ENCODE peak calls at places on chromosomes 1 and 21, in seven cellular contexts. S is fibroblast of mammary gland, O is colonic mucosa, Y is heart left ventricle, A is Panc1, H is heart right ventricle, B is cardiac muscle cell. R is an unnamed sample.

GRCh38 chr21:42209801-42210479 is 9.0 kb upstream of the ABCG1 start:
- DNase-seq in S (no peak), O (no peak), Y (no peak), A (no peak), H (no peak), B (peak; percentile 21), R (no peak)

GRCh38 chr1:113041569-113042335 is 31.2 kb upstream of the LRIG2 start:
- DNase-seq in S (no peak), O (no peak), Y (no peak), A (no peak), H (no peak), B (no peak), R (no peak)

GRCh38 chr1:174800221-174800791 is 199.4 kb upstream of the CACYBP start:
- DNase-seq in S (no peak), O (peak; percentile 17), Y (no peak), A (no peak), H (no peak), B (peak; percentile 6), R (peak; percentile 5)

GRCh38 chr21:27315373-27315772 is 348.5 kb upstream of the ADAMTS5 start:
- DNase-seq in S (no peak), O (no peak), Y (no peak), A (no peak), H (no peak), B (peak; percentile 10), R (no peak)

GRCh38 chr1:26357121-26357602 is 3.2 kb upstream of the CRYBG2 start:
- DNase-seq in S (no peak), O (peak; percentile 86), Y (no peak), A (no peak), H (no peak), B (no peak), R (no peak)

GRCh38 chr1:6002714-6003501 is 10.7 kb upstream of the NPHP4 start:
- DNase-seq in S (no peak), O (no peak), Y (peak; percentile 92), A (no peak), H (peak; percentile 68), B (no peak), R (no peak)

GRCh38 chr1:155871390-155871789 is 12.0 kb downstream of the SYT11 start:
- DNase-seq in S (no peak), O (no peak), Y (peak; percentile 66), A (no peak), H (peak; percentile 53), B (peak; percentile 44), R (peak; percentile 14)

GRCh38 chr1:38285807-38286530 is 239.4 kb upstream of the POU3F1 start:
- DNase-seq in S (no peak), O (no peak), Y (no peak), A (no peak), H (no peak), B (no peak), R (no peak)

GRCh38 chr1:201649776-201650607 is 111.1 kb downstream of the NAV1 start:
- DNase-seq in S (peak; percentile 68), O (peak; percentile 97), Y (peak; percentile 82), A (no peak), H (peak; percentile 89), B (peak; percentile 85), R (peak; percentile 79)

GRCh38 chr1:164783778-164784555 is 225.0 kb downstream of the PBX1 start:
- DNase-seq in S (no peak), O (no peak), Y (peak; percentile 71), A (no peak), H (peak; percentile 61), B (no peak), R (no peak)

GRCh38 chr1:77889240-77889637 is 815 bp downstream of the NEXN start:
- DNase-seq in S (peak; percentile 76), O (no peak), Y (no peak), A (no peak), H (no peak), B (peak; percentile 75), R (peak; percentile 60)

GRCh38 chr1:40699787-40700186 is 8.3 kb downstream of the NFYC start:
- DNase-seq in S (no peak), O (no peak), Y (no peak), A (no peak), H (no peak), B (no peak), R (no peak)

GRCh38 chr1:25821630-25822091 is 1.9 kb downstream of the MTFR1L start:
- DNase-seq in S (peak; percentile 84), O (no peak), Y (no peak), A (no peak), H (no peak), B (peak; percentile 32), R (peak; percentile 47)

GRCh38 chr1:53931523-53931922 is 14.0 kb downstream of the IFT25 start:
- DNase-seq in S (no peak), O (no peak), Y (no peak), A (no peak), H (no peak), B (no peak), R (no peak)

GRCh38 chr1:78323311-78323710 is 167.5 kb upstream of the PTGFR start:
- DNase-seq in S (no peak), O (no peak), Y (no peak), A (no peak), H (no peak), B (no peak), R (no peak)

GRCh38 chr1:92599184-92599583 is 112.5 kb upstream of the GFI1 start:
- DNase-seq in S (peak; percentile 64), O (no peak), Y (no peak), A (no peak), H (no peak), B (peak; percentile 64), R (peak; percentile 48)

GRCh38 chr1:54199765-54200518 is at the start of the genes CYB5RL and MRPL37:
- DNase-seq in S (peak; percentile 96), O (peak; percentile 98), Y (peak; percentile 94), A (peak; percentile 94), H (peak; percentile 85), B (peak; percentile 97), R (peak; percentile 96)

GRCh38 chr1:227167276-227167829 is 150.9 kb downstream of the CDC42BPA start:
- DNase-seq in S (no peak), O (no peak), Y (no peak), A (no peak), H (no peak), B (no peak), R (no peak)

GRCh38 chr1:184425449-184426277 is 38.8 kb downstream of the C1orf21 start:
- DNase-seq in S (peak; percentile 8), O (peak; percentile 88), Y (no peak), A (no peak), H (no peak), B (no peak), R (no peak)

GRCh38 chr1:50348449-50349241 is 74.6 kb downstream of the DMRTA2 start:
- DNase-seq in S (peak; percentile 86), O (peak; percentile 64), Y (peak; percentile 36), A (peak; percentile 50), H (no peak), B (peak; percentile 85), R (peak; percentile 73)

GRCh38 chr1:246689409-246689997 is 34.7 kb upstream of the SCCPDH start:
- DNase-seq in S (peak; percentile 75), O (peak; percentile 91), Y (peak; percentile 57), A (peak; percentile 62), H (peak; percentile 54), B (peak; percentile 74), R (peak; percentile 72)

DNA sequence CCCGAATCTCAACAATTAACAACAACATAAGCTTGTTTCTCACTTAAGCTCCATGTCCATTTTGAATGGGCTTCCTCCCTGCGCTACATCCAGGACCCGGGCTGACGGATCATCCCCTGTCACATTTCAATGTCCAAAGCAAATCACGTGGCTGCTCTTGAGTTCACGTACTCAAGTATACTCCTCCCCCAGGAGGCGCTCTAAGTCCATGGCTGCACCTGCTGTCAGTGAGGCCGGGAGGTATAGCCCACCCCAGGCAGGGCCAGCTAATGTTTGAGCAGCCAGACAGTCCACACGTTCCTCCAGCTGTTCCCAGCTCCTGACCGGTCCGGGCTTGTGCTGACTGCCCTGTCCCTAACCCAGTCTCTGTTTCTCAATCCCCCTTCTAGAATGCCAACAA is 220.8 kb downstream of the SLC35F3 start:
- DNase-seq in S (no peak), O (peak; percentile 22), Y (no peak), A (no peak), H (no peak), B (no peak), R (peak; percentile 21)
- TF ChIP-seq CTCF in S (no peak), O (no peak), Y (no peak), A (peak; percentile 57), H (no peak), B (peak; percentile 3), R (peak; percentile 38)

GRCh38 chr1:116514708-116515525 is 55.9 kb downstream of the CD58 start:
- DNase-seq in S (peak; percentile 74), O (no peak), Y (no peak), A (no peak), H (no peak), B (peak; percentile 73), R (peak; percentile 45)
- H3K4me3 ChIP-seq in S (no peak overlapping the region), O (no peak overlapping the region), Y (no peak overlapping the region), A (no peak overlapping the region), H (no peak overlapping the region), B (no peak overlapping the region), R (no peak overlapping the region)

GRCh38 chr1:178621822-178622221 is 103.2 kb upstream of the RALGPS2 start:
- DNase-seq in S (no peak), O (no peak), Y (no peak), A (no peak), H (no peak), B (no peak), R (no peak)
- TF ChIP-seq CTCF in S (no peak), O (no peak), Y (no peak), A (no peak), H (no peak), B (no peak), R (no peak)

GRCh38 chr1:115977481-115978258 is 1.4 kb downstream of the SLC22A15 start:
- DNase-seq in S (peak; percentile 85), O (no peak), Y (no peak), A (no peak), H (no peak), B (peak; percentile 84), R (peak; percentile 98)

GRCh38 chr1:115976900-115977480 is 677 bp downstream of the SLC22A15 start:
- DNase-seq in S (peak; percentile 34), O (no peak), Y (no peak), A (no peak), H (no peak), B (peak; percentile 9), R (peak; percentile 25)

GRCh38 chr1:115978292-115978941 is 2.1 kb downstream of the SLC22A15 start:
- DNase-seq in S (no peak), O (no peak), Y (no peak), A (no peak), H (no peak), B (no peak), R (no peak)

GRCh38 chr1:115975569-115976061 is 698 bp upstream of the SLC22A15 start:
- DNase-seq in S (no peak), O (no peak), Y (no peak), A (no peak), H (no peak), B (no peak), R (no peak)

DNA sequence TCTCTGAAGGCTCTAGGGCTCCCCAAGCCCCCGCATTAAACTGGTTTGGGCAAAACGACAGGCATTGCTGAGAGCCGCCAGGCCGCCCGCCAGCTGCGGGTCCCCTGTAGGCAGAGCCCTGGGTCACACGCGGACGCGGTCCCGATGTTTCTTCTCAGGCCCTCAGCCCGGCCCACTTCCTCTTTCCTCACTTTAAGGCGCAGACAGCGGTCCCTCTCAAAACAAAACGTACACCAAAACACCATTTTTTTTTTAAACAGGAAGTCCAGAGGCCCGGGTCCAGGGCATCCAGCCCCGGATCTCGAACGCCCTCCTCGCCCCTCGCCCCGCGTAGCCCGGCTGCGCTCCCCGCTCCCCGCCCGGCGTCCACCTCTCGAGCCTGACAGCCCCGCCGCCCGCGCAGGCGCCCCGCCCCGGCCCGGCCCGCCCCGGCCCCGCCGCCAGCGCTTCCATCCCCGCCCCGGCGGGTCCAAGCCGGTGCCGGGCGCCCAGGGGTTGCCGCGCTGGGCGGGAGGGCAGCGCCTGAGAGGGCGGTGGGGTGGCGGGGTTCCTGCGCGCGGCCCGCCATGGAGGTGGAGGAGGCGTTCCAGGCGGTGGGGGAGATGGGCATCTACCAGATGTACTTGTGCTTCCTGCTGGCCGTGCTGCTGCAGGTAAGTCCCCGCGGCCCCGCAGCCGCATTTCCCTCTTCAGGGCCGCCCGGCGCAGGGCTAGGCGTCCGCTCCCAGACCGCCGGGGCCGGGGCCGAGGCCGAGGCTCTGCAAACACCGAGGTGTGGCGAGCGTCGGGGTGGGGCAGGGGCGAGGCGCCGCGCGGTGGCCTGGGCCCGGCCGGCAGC is at the start of gene SLC22A15:
- DNase-seq in S (peak; percentile 47), O (peak; percentile 62), Y (peak; percentile 70), A (no peak), H (peak; percentile 72), B (peak; percentile 70), R (peak; percentile 71)
- H3K4me3 ChIP-seq in S (peak within 1 kb of the TSS; percentile 59), O (peak within 1 kb of the TSS; percentile 60), Y (peak within 1 kb of the TSS; percentile 76), A (peak within 1 kb of the TSS; percentile 53), H (peak within 1 kb of the TSS; percentile 84), B (peak within 1 kb of the TSS; percentile 48), R (peak within 1 kb of the TSS; percentile 75)